ENCODE peak calls at places on chromosome 13, in five cellular contexts. E, Z, Y, P and C are unnamed samples.

GRCh38 chr13:114258589-114258988 is 22.8 kb upstream of the UPF3A start:
- DNase-seq in Z (no peak), Y (no peak), P (no peak), E (peak), C (no peak)

GRCh38 chr13:44313674-44314073 is 60.0 kb upstream of the SERP2 start:
- DNase-seq in E (no peak), Z (peak), Y (no peak), P (no peak), C (peak)

GRCh38 chr13:112209266-112209665 is 142.3 kb downstream of the SOX1 start:
- DNase-seq in Z (no peak), E (no peak), P (no peak), Y (no peak), C (no peak)

GRCh38 chr13:44007451-44007850 is 127.7 kb downstream of the LACC1 start:
- DNase-seq in E (no peak), Z (no peak), P (no peak), Y (no peak), C (no peak)

GRCh38 chr13:112068531-112069062 is 1.6 kb downstream of the SOX1 start:
- DNase-seq in Y (no peak), Z (no peak), P (no peak), E (no peak), C (no peak)

GRCh38 chr13:65864039-65864438 is 1366.1 kb downstream of the PCDH9 start:
- DNase-seq in P (no peak), Y (no peak), E (no peak), Z (no peak), C (no peak)

GRCh38 chr13:99316657-99317244 is 9.6 kb upstream of the GPR183 start:
- DNase-seq in P (no peak), E (no peak), Z (no peak), Y (no peak), C (no peak)

GRCh38 chr13:38641164-38641948 is 45.5 kb upstream of the FREM2 start:
- DNase-seq in P (no peak), Y (no peak), Z (no peak), E (no peak), C (no peak)

GRCh38 chr13:34926513-34926912 is 15.6 kb upstream of the NBEA start:
- DNase-seq in Y (no peak), E (no peak), Z (peak), P (no peak), C (peak)

GRCh38 chr13:106033634-106034033 is 501.8 kb downstream of the EFNB2 start:
- DNase-seq in Z (peak), Y (no peak), P (no peak), E (no peak), C (peak)

GRCh38 chr13:66940113-66940512 is 290.0 kb downstream of the PCDH9 start:
- DNase-seq in P (no peak), Y (no peak), Z (no peak), E (no peak), C (peak)

GRCh38 chr13:31361673-31362072 is 161.9 kb downstream of the B3GLCT start:
- DNase-seq in Y (no peak), Z (no peak), P (no peak), E (no peak), C (peak)

GRCh38 chr13:104086759-104087158 is 1020.5 kb upstream of the SLC10A2 start:
- DNase-seq in E (no peak), Y (no peak), P (no peak), Z (peak), C (no peak)

DNA sequence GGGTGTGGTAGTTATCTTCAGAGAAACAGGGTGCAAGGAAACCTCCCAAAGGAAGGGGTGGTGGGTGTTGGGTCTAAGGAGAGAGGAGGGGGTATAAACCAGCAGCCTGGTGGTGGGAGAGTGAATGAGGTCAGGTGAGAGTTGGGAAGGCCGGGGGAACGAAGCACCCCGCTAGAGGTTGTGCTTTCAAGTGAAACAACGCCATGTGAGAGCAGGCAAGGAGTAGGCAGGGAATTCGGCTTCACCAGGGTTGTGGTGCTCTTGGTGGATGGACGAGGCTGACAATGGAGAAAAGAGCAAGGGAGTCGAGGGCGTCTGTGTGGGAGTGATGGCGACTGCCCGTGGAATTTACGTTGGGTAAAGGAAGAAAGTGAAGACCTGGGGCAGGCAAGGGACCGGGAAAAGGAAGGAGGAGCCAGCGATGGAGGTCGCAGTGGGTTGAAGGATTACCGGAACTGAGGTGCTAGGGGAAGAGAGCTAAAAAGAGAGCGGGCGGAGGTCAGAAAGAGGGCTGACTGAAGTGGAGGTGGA is 2.1 kb upstream of the MLNR start:
- DNase-seq in E (no peak), Z (no peak), P (no peak), Y (no peak), C (no peak)
- H3K4me3 ChIP-seq in E (no peak), Z (no peak), P (no peak), Y (no peak), C (no peak)

DNA sequence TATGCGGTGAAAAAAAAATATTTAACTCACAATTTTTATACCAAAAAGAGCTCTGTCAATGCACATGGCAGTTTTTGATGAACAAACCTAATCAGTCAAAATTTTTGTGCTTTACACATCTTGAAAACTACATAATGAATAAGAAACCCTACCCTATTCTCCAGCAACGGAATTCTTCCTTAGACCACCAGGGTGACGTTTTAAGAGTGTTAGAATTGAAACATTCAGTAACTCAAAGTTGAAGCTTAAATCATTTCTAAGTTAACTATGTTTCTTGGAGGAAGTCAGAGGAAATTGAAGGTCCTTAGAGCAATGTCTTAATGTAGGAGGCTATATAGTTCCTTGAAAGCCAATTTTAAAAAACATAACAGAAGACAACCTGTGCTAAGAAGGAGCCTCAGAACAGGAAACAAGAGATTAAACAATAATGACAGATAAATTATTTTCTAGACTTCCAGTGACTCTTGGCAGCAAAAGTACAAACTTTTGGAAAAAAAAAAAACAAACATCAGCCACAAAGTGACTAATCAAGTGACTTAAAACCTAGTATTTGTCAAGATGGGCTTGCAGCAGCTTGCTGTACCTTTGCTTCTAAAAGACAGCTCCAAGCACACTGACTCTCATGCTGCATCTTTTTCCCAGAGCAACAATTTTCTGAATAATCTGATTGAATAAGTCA is 6.2 kb downstream of the SPRY2 start:
- DNase-seq in P (no peak), Z (peak), E (no peak), Y (no peak), C (peak)
- TF ChIP-seq CTCF in P (no peak), Z (no peak), E (no peak), Y (no peak), C (no peak)

GRCh38 chr13:98083936-98084335 is 59.0 kb upstream of the FARP1 start:
- DNase-seq in Z (peak), Y (no peak), P (no peak), E (no peak), C (peak)

GRCh38 chr13:98094678-98095266 is 48.1 kb upstream of the FARP1 start:
- DNase-seq in Z (no peak), P (no peak), Y (no peak), E (no peak), C (no peak)

GRCh38 chr13:98089246-98089645 is 53.6 kb upstream of the FARP1 start:
- DNase-seq in Y (no peak), Z (peak), E (no peak), P (no peak), C (peak)

GRCh38 chr13:98092888-98093287 is 50.0 kb upstream of the FARP1 start:
- DNase-seq in Y (no peak), Z (no peak), P (no peak), E (no peak), C (no peak)

GRCh38 chr13:98089826-98090225 is 53.1 kb upstream of the FARP1 start:
- DNase-seq in Y (no peak), Z (peak), E (no peak), P (no peak), C (no peak)
- H3K4me3 ChIP-seq in Y (no peak), Z (no peak), E (no peak), P (no peak), C (no peak)

GRCh38 chr13:49820591-49821215 is 28.2 kb upstream of the KPNA3 start:
- DNase-seq in P (no peak), Z (no peak), E (no peak), Y (no peak), C (no peak)

GRCh38 chr13:49821216-49821820 is 28.8 kb upstream of the KPNA3 start:
- DNase-seq in Y (no peak), E (no peak), P (no peak), Z (no peak), C (no peak)
- TF ChIP-seq CTCF in Y (no peak), E (no peak), P (no peak), Z (no peak), C (peak)

GRCh38 chr13:40670307-40670706 is 3.9 kb upstream of the FOXO1 start:
- DNase-seq in Y (no peak), E (no peak), P (no peak), Z (no peak), C (no peak)

GRCh38 chr13:40666058-40666904 is at the start of gene FOXO1:
- DNase-seq in Z (peak), Y (peak), P (peak), E (peak), C (peak)

GRCh38 chr13:40666905-40667621 is 622 bp upstream of the FOXO1 start:
- DNase-seq in Z (no peak), P (peak), E (peak), Y (peak), C (no peak)

GRCh38 chr13:40667622-40667978 is 1.2 kb upstream of the FOXO1 start:
- DNase-seq in Y (no peak), Z (no peak), E (peak), P (no peak), C (no peak)

DNA sequence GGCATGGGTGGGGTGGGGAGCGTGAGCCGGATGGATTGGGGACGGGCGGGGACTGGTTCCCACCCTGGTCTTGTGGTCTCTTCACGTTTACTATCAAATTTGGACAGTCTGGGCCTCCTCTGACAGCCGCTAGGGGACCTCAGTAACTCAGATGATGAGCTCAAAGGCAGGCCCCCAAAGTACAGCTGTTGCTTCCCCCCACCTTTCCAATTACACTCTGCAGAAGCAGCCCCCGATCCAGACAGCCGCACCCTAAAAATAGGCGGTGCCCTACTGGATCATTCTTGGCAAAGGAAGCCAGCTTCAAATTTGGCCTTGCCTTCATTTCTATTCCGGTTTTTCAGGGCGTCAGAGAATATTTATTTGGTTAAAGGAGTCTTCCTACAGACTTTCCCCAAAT is 1.9 kb upstream of the FOXO1 start:
- DNase-seq in E (peak), Y (peak), Z (no peak), P (peak), C (peak)
- H3K4me3 ChIP-seq in E (no peak), Y (peak), Z (no peak), P (peak), C (no peak)

GRCh38 chr13:28819748-28820098 is 416 bp upstream of the MTUS2 start:
- DNase-seq in Y (peak), Z (peak), P (no peak), E (peak), C (peak)
- TF ChIP-seq CTCF in Y (no peak), Z (peak), P (no peak), E (no peak), C (no peak)

DNA sequence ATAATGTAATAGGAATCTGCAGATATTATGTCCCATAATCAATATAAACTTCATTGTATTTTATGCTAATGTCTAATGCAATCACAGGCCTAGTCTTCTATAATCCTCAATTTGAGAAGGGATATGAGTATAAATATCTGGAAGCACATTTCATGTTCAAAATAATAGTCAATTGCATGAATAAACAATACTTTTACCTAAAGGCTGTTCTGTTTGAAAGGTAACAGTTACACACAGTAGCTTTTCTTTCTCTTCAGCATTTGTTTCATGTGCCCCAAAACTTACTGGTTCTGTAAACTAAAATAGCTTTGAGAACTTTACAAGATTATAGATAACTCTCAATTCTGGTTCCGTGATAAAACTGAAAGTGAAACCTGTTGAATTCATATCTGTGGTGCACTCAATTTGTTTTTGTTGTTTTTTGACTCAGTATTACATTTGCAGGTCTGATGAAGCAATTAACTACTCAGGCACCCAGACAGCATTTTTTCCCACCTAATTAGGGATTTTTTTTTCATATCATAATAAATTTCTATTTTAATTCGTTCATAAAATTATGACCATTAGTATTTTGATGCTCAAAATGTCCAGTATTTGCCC is 1193.8 kb downstream of the SLITRK1 start:
- DNase-seq in Y (no peak), E (no peak), P (no peak), Z (peak), C (no peak)
- H3K4me3 ChIP-seq in Y (peak), E (no peak), P (peak), Z (peak), C (peak)

DNA sequence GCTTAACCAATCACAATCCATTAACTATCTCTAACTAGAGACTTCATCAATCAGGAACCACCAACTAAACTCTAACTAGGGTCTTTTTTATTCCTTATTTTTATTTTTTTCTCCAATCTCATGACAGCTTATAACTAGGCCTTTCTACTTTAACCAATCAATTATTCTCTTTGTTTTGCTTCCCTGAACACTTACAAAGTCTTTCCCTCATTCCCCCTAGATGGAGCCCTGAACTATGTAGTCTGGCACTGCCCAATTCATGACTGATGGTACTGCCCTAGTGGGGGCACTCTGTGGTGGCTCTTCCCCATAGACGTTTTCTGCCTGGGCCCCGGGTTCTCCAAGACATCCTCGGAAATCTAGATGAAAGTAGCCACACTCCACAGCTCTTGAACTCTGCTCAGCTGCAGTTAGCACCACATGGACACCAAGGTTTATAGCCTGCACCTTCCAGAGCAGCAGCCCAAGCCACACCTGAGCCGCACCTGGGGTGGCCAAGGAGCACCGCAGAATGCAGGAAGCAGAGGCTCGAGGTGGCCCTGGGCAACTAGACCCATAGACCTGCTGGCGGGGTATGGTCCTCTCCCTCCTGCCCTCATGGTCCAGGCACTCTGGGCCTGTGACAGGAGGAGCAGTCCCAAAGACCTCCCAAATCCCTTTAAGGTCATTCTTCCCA is 6.6 kb downstream of the ATP7B start:
- DNase-seq in Y (no peak), E (peak), Z (no peak), P (no peak), C (no peak)
- TF ChIP-seq CTCF in Y (no peak), E (no peak), Z (no peak), P (no peak), C (no peak)

DNA sequence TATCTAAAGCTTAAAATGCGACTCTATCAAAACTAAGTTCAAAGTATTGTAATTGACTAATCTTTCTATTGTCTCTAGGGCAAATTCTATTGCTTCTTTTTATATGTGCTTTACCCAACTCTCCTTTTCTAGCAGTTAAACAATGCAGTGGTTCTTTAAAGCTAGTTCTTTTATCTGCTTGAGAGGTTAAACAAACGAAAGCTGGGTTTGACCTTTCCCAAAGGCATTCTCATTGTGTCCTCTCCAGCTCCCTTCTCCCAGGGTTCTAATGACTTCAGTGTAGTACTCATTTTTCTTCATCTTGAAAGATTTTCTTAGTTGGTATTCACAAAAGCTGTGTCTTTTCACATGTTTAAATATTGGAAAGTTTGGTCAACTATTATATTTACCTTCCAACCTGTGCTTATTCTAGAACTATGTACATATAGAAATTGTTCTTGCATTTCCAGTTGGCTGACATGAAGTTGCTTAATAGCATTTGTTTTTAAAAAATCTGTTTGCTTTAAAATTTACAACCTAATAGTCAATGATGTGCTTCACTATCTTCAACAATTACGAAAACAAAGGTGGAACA is 1.5 kb downstream of the WASF3 start:
- DNase-seq in P (no peak), Z (no peak), E (no peak), Y (no peak), C (no peak)
- H3K4me3 ChIP-seq in P (peak), Z (peak), E (no peak), Y (no peak), C (peak)

GRCh38 chr13:33375421-33375820 is 89.9 kb upstream of the STARD13 start:
- DNase-seq in Y (no peak), Z (no peak), E (no peak), P (no peak), C (no peak)

GRCh38 chr13:33377825-33378224 is 92.3 kb upstream of the STARD13 start:
- DNase-seq in Z (no peak), P (no peak), Y (no peak), E (no peak), C (no peak)

GRCh38 chr13:33376212-33376611 is 90.7 kb upstream of the STARD13 start:
- DNase-seq in P (no peak), Y (no peak), E (no peak), Z (no peak), C (no peak)

GRCh38 chr13:33372251-33372919 is 86.8 kb upstream of the STARD13 start:
- DNase-seq in Y (no peak), Z (peak), P (no peak), E (no peak), C (no peak)

DNA sequence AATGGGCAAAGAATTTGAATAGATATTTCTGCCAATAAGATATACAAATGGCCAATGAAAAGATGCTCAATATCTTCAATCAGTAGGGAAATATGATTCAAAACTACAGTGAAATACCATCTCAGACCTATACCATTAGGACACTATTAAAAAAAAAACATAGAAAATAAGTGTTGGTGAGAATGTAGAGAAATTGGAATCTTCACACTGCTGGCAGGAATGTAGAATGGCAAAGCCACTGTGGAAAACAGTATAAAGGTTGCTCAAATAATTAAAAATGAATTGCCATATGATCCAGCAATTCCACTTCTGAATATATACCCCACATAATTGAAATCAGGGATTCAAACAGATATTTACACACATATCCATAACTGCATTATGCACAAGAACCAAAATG is 88.1 kb upstream of the STARD13 start:
- DNase-seq in P (no peak), Y (no peak), E (no peak), Z (no peak), C (no peak)
- TF ChIP-seq CTCF in P (no peak), Y (no peak), E (no peak), Z (peak), C (peak)